ENCODE peak calls at places on chromosomes 3 and 15, in nine cellular contexts. C, T, V, B, O, J, A, W and E are unnamed samples.

GRCh38 chr3:182248349-182248880 is 536.7 kb downstream of the SOX2 start:
- DNase-seq in T (no peak), A (no peak), O (peak), J (no peak), W (no peak), C (no peak), B (no peak), V (no peak), E (no peak)

GRCh38 chr3:114155370-114155821 is 23.5 kb downstream of the DRD3 start:
- DNase-seq in O (peak), V (no peak), T (peak), J (peak), B (no peak), C (no peak), W (peak), A (peak), E (peak)

GRCh38 chr3:188417329-188417728 is 263.4 kb downstream of the LPP start:
- DNase-seq in V (no peak), C (no peak), B (no peak), O (peak), T (no peak), A (no peak), W (no peak), J (no peak), E (no peak)

GRCh38 chr15:95086543-95087252 is 855.3 kb downstream of the MCTP2 start:
- DNase-seq in O (no peak), J (peak), A (no peak), T (peak), C (no peak), W (no peak), V (peak), B (no peak), E (no peak)

GRCh38 chr15:58475573-58476524 is 44.1 kb downstream of the LIPC start:
- DNase-seq in T (peak), J (peak), W (no peak), O (peak), V (no peak), A (peak), C (no peak), B (no peak), E (no peak)

GRCh38 chr3:101379695-101380376 is 59.5 kb upstream of the IMPG2 start:
- DNase-seq in J (no peak), O (peak), C (no peak), V (no peak), T (no peak), A (no peak), B (no peak), W (no peak), E (no peak)

GRCh38 chr15:85097706-85098105 is 116.0 kb downstream of the PDE8A start:
- DNase-seq in O (no peak), C (no peak), T (peak), J (peak), A (no peak), W (no peak), V (no peak), B (no peak), E (no peak)

GRCh38 chr3:195046441-195046840 is 224.5 kb downstream of the XXYLT1 start:
- DNase-seq in A (no peak), B (no peak), J (no peak), V (no peak), C (peak), O (no peak), T (no peak), W (no peak), E (no peak)

GRCh38 chr3:126549861-126550487 is 8.8 kb downstream of the C3orf22 start:
- DNase-seq in A (peak), C (peak), J (no peak), T (no peak), B (peak), W (no peak), V (no peak), O (no peak), E (no peak)

GRCh38 chr15:68177747-68178146 is 27.4 kb downstream of the CALML4 start:
- DNase-seq in C (no peak), J (peak), A (no peak), W (no peak), T (peak), V (no peak), B (no peak), O (no peak), E (no peak)

GRCh38 chr3:138351151-138351550 is 2.8 kb downstream of the MRAS start:
- DNase-seq in V (no peak), A (no peak), B (no peak), T (no peak), O (no peak), C (no peak), J (peak), W (no peak), E (peak)

GRCh38 chr3:58608648-58609047 is 31.5 kb upstream of the FAM107A start:
- DNase-seq in O (no peak), V (no peak), B (no peak), C (peak), J (no peak), A (no peak), W (peak), T (no peak), E (no peak)

GRCh38 chr15:82793737-82794136 is 12.1 kb downstream of the FSD2 start:
- DNase-seq in B (no peak), V (no peak), O (no peak), J (no peak), W (no peak), T (no peak), A (no peak), C (no peak), E (no peak)

GRCh38 chr3:62611541-62612240 is 238.3 kb upstream of the FEZF2 start:
- DNase-seq in B (no peak), T (no peak), J (peak), A (no peak), V (no peak), O (no peak), W (no peak), C (no peak), E (no peak)

GRCh38 chr3:38648024-38648658 is 1.3 kb downstream of the SCN5A start:
- DNase-seq in A (no peak), V (no peak), T (no peak), J (no peak), W (no peak), O (no peak), B (no peak), C (no peak), E (no peak)

GRCh38 chr15:86489992-86490391 is 410.3 kb downstream of the AGBL1 start:
- DNase-seq in B (no peak), J (no peak), V (no peak), A (no peak), W (no peak), C (no peak), T (no peak), O (no peak), E (no peak)

GRCh38 chr3:114455432-114455831 is 161.6 kb downstream of the TIGIT start:
- DNase-seq in V (no peak), B (no peak), C (no peak), A (no peak), W (no peak), J (no peak), T (no peak), O (no peak), E (no peak)

GRCh38 chr15:99556010-99556409 is 9.8 kb upstream of the MEF2A start:
- DNase-seq in V (no peak), W (no peak), O (peak), T (no peak), A (no peak), C (no peak), J (no peak), B (no peak), E (no peak)

GRCh38 chr15:93028632-93029612 is 60.1 kb downstream of the RGMA start:
- DNase-seq in O (no peak), C (peak), V (peak), T (peak), W (peak), J (peak), B (peak), A (no peak), E (peak)

GRCh38 chr15:56929389-56929788 is 10.9 kb downstream of the TCF12 start:
- DNase-seq in O (no peak), J (peak), A (no peak), W (no peak), C (no peak), T (peak), B (no peak), V (no peak), E (no peak)

GRCh38 chr15:73518180-73518862 is 75.4 kb downstream of the REC114 start:
- DNase-seq in T (no peak), W (peak), J (no peak), B (no peak), C (no peak), O (no peak), A (no peak), V (no peak), E (no peak)

GRCh38 chr15:69537085-69537484 is 84.5 kb downstream of the RPLP1 start:
- DNase-seq in B (no peak), T (no peak), A (no peak), C (no peak), V (no peak), J (no peak), W (no peak), O (no peak), E (no peak)

GRCh38 chr3:66037986-66038369 is 740 bp downstream of the MAGI1 start:
- DNase-seq in A (peak), O (peak), T (no peak), W (peak), B (no peak), C (peak), V (no peak), J (no peak), E (peak)

GRCh38 chr3:141431411-141432378 is 55.1 kb upstream of the RASA2 start:
- DNase-seq in C (no peak), O (no peak), V (no peak), T (peak), J (no peak), A (no peak), W (no peak), B (peak), E (no peak)
- H3K4me3 ChIP-seq in C (no peak), O (no peak), V (no peak), T (no peak), J (no peak), A (peak), W (no peak), B (peak), E (no peak)

GRCh38 chr3:32706348-32707025 is 21.5 kb downstream of the CNOT10 start:
- DNase-seq in T (peak), W (no peak), O (no peak), A (no peak), V (no peak), B (no peak), J (no peak), C (no peak), E (no peak)

GRCh38 chr3:32700244-32700643 is 15.3 kb downstream of the CNOT10 start:
- DNase-seq in A (no peak), V (no peak), W (no peak), B (no peak), T (no peak), C (no peak), J (no peak), O (no peak), E (no peak)

GRCh38 chr3:32707026-32707370 is 22.0 kb downstream of the CNOT10 start:
- DNase-seq in A (no peak), J (no peak), W (no peak), C (no peak), V (no peak), O (no peak), T (no peak), B (no peak), E (no peak)

GRCh38 chr3:32705232-32705631 is 20.2 kb downstream of the CNOT10 start:
- DNase-seq in T (no peak), A (no peak), C (no peak), V (no peak), W (no peak), O (no peak), B (no peak), J (no peak), E (no peak)

GRCh38 chr3:32703491-32703968 is 18.5 kb downstream of the CNOT10 start:
- DNase-seq in W (no peak), T (peak), O (no peak), B (no peak), V (no peak), J (peak), A (no peak), C (no peak), E (no peak)
- TF ChIP-seq CTCF in W (no peak), T (no peak), O (no peak), B (no peak), V (no peak), J (no peak), A (no peak), C (no peak), E (no peak)

DNA sequence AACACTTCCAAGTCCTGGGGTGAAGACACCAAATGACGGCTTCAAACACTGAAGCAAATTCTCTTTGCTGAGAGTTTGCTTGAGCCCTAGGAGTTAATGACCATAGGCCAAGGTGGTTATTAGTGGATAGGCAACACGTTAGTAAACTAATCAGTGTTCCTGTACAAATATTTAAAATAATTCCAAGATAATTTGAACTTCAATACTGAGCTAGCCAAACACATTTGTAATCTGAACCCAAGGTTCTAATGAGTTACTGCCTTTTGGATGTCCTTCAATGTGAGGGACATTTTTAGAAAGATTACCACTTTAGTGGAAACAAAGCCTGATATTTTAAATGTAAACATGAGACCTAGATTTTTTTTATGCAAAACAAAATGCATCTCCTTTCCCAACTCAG is 94.6 kb downstream of the THRB start:
- DNase-seq in C (no peak), W (no peak), A (no peak), T (no peak), O (no peak), J (no peak), B (no peak), V (no peak), E (no peak)
- H3K4me3 ChIP-seq in C (no peak), W (no peak), A (no peak), T (no peak), O (no peak), J (no peak), B (no peak), V (no peak), E (no peak)

DNA sequence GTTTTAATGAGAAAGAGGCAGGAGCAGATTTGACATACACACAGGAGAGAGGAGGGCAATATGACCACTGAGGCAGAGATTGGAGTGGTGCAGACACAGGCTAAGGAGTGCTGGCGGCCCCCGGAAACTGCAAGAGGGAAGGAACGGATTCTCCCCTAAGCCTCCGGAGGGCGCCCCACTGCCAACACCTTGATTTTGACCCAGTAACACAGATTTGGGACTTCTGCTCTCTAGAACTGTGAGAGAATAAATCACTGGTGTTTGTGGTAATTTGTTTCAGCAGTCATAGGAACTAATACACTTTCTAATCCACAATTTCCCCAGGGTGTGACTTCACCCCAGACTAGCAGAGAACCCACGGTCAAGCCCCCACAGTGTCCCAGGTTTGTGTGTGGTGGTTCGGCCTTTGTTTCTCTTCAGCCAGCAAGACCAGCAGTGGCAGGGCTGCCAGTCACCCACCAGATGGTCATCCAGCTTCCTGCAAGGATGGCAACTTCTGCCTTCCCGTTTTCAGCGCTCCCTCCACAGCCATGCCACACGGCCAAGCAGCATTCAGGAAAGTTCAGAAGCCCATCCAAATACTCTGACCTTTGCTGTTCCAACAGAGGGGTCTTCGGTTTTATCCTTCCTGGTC is 23.6 kb upstream of the TSPAN3 start:
- DNase-seq in O (peak), V (no peak), T (no peak), A (peak), B (no peak), J (no peak), C (no peak), W (no peak), E (no peak)
- TF ChIP-seq CTCF in O (peak), V (peak), T (peak), A (peak), B (no peak), J (peak), C (no peak), W (no peak), E (no peak)

DNA sequence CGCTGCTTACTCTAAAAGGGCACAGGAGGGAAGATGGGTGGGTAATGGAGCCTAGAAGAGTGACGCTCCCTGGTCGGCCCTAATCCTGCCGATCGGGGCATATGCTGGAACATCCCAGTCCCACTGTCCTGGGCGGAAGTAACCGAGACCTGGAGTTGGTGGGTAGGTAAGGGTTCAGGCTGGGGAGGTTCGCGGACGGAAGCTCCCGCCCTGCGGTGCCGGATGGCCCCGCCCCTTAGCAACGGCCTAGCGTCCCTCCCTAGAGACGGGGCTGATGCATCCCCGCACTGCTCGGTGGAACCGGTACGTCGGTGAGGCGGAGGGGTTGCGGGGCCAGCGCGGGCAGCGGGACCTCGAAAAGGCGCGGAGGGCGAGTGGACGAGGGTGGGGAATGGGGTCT is 1.5 kb downstream of the DNAH1 start:
- DNase-seq in J (peak), B (peak), V (no peak), T (no peak), C (peak), W (peak), A (no peak), O (peak), E (peak)
- H3K4me3 ChIP-seq in J (peak), B (peak), V (peak), T (peak), C (peak), W (peak), A (no peak), O (peak), E (no peak)

DNA sequence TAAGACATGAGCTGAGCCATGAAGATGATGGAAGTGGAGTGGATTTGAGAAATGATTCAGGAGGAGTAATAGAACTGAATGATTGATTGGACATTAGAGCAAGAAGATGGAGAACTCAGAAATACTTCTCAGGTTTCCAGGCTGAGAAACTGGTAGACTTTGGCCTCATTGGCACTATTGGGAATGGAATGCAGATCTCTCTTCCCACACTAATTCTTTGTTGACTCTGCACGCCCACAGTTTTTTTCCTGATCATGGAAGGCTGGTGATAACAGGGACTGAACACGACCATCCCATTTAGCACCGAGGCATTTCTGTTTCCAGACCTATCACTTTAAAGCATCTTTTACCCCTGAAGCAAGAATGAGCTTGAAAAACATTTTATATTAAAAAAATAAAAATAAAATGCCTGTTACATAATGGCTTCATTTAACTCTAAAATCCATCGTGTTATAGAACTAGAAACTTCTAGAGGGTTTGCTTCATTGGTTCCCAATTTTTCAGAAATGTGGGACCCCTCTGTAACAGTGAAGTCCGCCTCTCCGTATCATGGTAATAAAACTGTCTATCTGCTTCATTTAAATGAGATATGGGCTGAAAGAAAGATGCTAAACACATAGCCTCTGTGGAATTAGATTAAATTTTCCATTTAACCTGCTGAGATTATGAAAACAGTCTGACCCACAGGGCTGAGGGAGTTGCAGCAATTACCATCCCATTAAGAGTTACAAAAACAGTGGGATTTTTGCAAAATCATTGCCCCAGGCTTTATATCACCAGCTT is 562.0 kb upstream of the CFAP20DC start:
- DNase-seq in T (no peak), V (no peak), O (no peak), W (no peak), J (no peak), C (no peak), A (no peak), B (no peak), E (no peak)
- TF ChIP-seq CTCF in T (no peak), V (no peak), O (no peak), W (no peak), J (no peak), C (no peak), A (no peak), B (no peak), E (no peak)

DNA sequence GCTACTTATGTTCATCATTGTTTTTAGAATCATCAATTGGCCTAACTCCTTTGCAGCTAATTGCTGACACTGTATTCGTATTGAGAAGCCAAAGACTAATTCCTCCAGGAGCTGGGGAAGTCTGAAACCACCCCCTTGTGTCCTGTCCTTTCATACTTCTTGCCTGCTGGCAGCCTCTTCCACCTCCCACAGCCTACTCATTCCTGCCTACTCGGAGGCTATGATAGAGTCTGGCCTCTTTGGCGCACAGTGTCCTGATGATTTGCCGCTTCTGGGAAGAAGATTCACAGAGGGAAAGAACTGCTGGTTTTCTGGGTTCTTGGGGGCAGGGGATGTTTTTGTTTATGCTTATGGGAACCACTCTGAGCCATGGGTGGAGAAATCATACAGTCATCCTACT is 21.9 kb upstream of the SCAANT1 start:
- DNase-seq in B (no peak), V (no peak), T (no peak), W (no peak), J (no peak), O (no peak), A (no peak), C (no peak), E (peak)
- H3K4me3 ChIP-seq in B (no peak), V (no peak), T (no peak), W (no peak), J (no peak), O (no peak), A (no peak), C (no peak), E (no peak)

GRCh38 chr3:46705022-46705530 is 3.9 kb downstream of the TMIE start:
- DNase-seq in V (peak), J (peak), B (peak), W (peak), C (peak), O (peak), A (peak), T (peak), E (peak)

GRCh38 chr3:46706771-46707582 is 5.8 kb downstream of the TMIE start:
- DNase-seq in V (no peak), T (no peak), C (peak), W (peak), B (peak), O (no peak), A (no peak), J (no peak), E (peak)

GRCh38 chr3:46707601-46708011 is 6.4 kb downstream of the TMIE start:
- DNase-seq in A (no peak), V (no peak), B (peak), T (no peak), C (peak), O (no peak), W (peak), J (no peak), E (peak)

GRCh38 chr3:46708401-46709146 is 7.4 kb downstream of the TMIE start:
- DNase-seq in B (peak), C (no peak), W (peak), O (no peak), T (no peak), A (no peak), J (no peak), V (no peak), E (peak)

GRCh38 chr3:46705751-46706572 is 4.8 kb downstream of the TMIE start:
- DNase-seq in T (peak), A (no peak), J (peak), W (peak), C (peak), B (no peak), O (no peak), V (no peak), E (peak)
- TF ChIP-seq CTCF in T (no peak), A (no peak), J (peak), W (no peak), C (no peak), B (no peak), O (no peak), V (peak), E (no peak)